ENCODE peak calls at places on chromosomes 3 and 15, in nine cellular contexts. T, L, S, C, K, P, Y, G and H are unnamed samples.

GRCh38 chr3:115885621-115886020 is 262.3 kb downstream of the GAP43 start:
- DNase-seq in S (no peak), L (no peak), Y (no peak), C (no peak), K (peak), P (no peak), G (no peak), T (no peak), H (no peak)

GRCh38 chr3:130340766-130341165 is 4.7 kb upstream of the COL6A5 start:
- DNase-seq in Y (no peak), T (no peak), S (no peak), K (no peak), C (no peak), G (no peak), L (no peak), P (no peak), H (no peak)

GRCh38 chr3:112027839-112028238 is 6.7 kb upstream of the TMPRSS7 start:
- DNase-seq in L (no peak), P (no peak), C (no peak), G (no peak), S (no peak), Y (no peak), T (no peak), K (no peak), H (no peak)

GRCh38 chr15:51799908-51800252 is 29.6 kb upstream of the TMOD3 start:
- DNase-seq in L (no peak), K (no peak), T (no peak), C (no peak), S (no peak), G (no peak), P (no peak), Y (no peak), H (no peak)

GRCh38 chr3:52277071-52277964 is 1.1 kb downstream of the WDR82 start:
- DNase-seq in S (no peak), T (peak), Y (peak), C (peak), P (peak), K (peak), L (peak), G (peak), H (peak)

GRCh38 chr3:177102526-177102925 is 94.8 kb downstream of the TBL1XR1 start:
- DNase-seq in K (no peak), G (no peak), S (no peak), L (no peak), T (peak), C (no peak), P (no peak), Y (no peak), H (no peak)

GRCh38 chr15:68277131-68277604 is 377 bp upstream of the FEM1B start:
- DNase-seq in P (peak), S (no peak), Y (no peak), L (no peak), T (no peak), K (no peak), C (no peak), G (peak), H (no peak)

GRCh38 chr15:62737551-62737950 is 305.0 kb upstream of the TPM1 start:
- DNase-seq in Y (no peak), L (no peak), C (no peak), P (no peak), T (no peak), S (no peak), K (no peak), G (no peak), H (no peak)

GRCh38 chr15:84681822-84682221 is 23.8 kb upstream of the NMB start:
- DNase-seq in L (peak), Y (no peak), G (no peak), K (peak), S (no peak), T (no peak), C (no peak), P (no peak), H (no peak)

GRCh38 chr15:70245932-70246622 is 148.4 kb upstream of the TLE3 start:
- DNase-seq in T (no peak), P (no peak), L (no peak), Y (no peak), C (peak), G (no peak), S (no peak), K (peak), H (no peak)

GRCh38 chr3:34583451-34583850 is 785.0 kb downstream of the PDCD6IP start:
- DNase-seq in G (no peak), Y (no peak), S (no peak), P (no peak), T (no peak), L (no peak), K (no peak), C (no peak), H (no peak)

GRCh38 chr3:177835008-177835407 is 637.7 kb upstream of the TBL1XR1 start:
- DNase-seq in L (no peak), G (no peak), Y (no peak), K (peak), S (peak), C (peak), T (peak), P (peak), H (no peak)

GRCh38 chr3:8472549-8472948 is 29.1 kb upstream of the LMCD1 start:
- DNase-seq in P (no peak), G (no peak), K (no peak), L (no peak), C (no peak), Y (no peak), T (no peak), S (no peak), H (no peak)

GRCh38 chr15:75422554-75422953 is 28.9 kb downstream of the SIN3A start:
- DNase-seq in K (no peak), G (no peak), P (no peak), L (no peak), Y (no peak), T (no peak), C (no peak), S (no peak), H (no peak)

GRCh38 chr3:106249159-106249558 is 380.3 kb upstream of the CBLB start:
- DNase-seq in C (no peak), S (no peak), P (no peak), T (no peak), Y (no peak), L (no peak), G (no peak), K (no peak), H (no peak)

GRCh38 chr15:65346856-65347598 is 30.8 kb downstream of the IGDCC3 start:
- DNase-seq in L (no peak), C (no peak), K (no peak), Y (no peak), P (no peak), T (peak), G (no peak), S (no peak), H (no peak)

GRCh38 chr15:83845230-83845629 is 191.3 kb downstream of the ADAMTSL3 start:
- DNase-seq in T (no peak), G (no peak), L (no peak), Y (no peak), S (peak), C (no peak), K (peak), P (no peak), H (no peak)

GRCh38 chr15:52397118-52397517 is 101.5 kb upstream of the MYO5C start:
- DNase-seq in T (no peak), Y (no peak), K (no peak), L (no peak), C (no peak), G (no peak), S (no peak), P (no peak), H (no peak)

GRCh38 chr3:114660124-114660523 is 366.3 kb downstream of the TIGIT start:
- DNase-seq in T (no peak), S (peak), C (no peak), G (no peak), P (no peak), K (peak), L (no peak), Y (no peak), H (no peak)

GRCh38 chr15:77507911-77508310 is 87.2 kb downstream of the HMG20A start:
- DNase-seq in T (peak), C (peak), K (peak), P (no peak), L (no peak), Y (peak), S (no peak), G (peak), H (no peak)

GRCh38 chr3:42746455-42747450 is 26.3 kb downstream of the CCDC13 start:
- DNase-seq in Y (peak), S (peak), L (no peak), G (peak), T (peak), K (no peak), P (peak), C (no peak), H (no peak)

GRCh38 chr3:171396048-171396447 is 64.2 kb downstream of the TNIK start:
- DNase-seq in G (no peak), T (no peak), S (no peak), C (no peak), L (no peak), K (peak), P (no peak), Y (no peak), H (no peak)

GRCh38 chr15:74449643-74450205 is 11.2 kb downstream of the UBL7 start:
- DNase-seq in Y (no peak), C (no peak), T (no peak), P (no peak), S (no peak), G (no peak), L (no peak), K (no peak), H (no peak)

GRCh38 chr3:133451309-133451708 is 51.5 kb downstream of the BFSP2 start:
- DNase-seq in C (no peak), Y (no peak), P (no peak), S (no peak), L (no peak), G (no peak), K (no peak), T (no peak), H (no peak)

GRCh38 chr3:36380171-36381031 is at the start of gene STAC:
- DNase-seq in K (peak), S (no peak), G (no peak), C (peak), Y (no peak), L (no peak), T (peak), P (peak), H (no peak)

GRCh38 chr3:8996216-8996615 is 32.9 kb upstream of the RAD18 start:
- DNase-seq in P (no peak), S (no peak), K (no peak), G (no peak), L (no peak), Y (no peak), T (no peak), C (no peak), H (no peak)

GRCh38 chr3:58260733-58261132 is 23.1 kb downstream of the ABHD6 start:
- DNase-seq in S (no peak), L (no peak), Y (no peak), T (no peak), K (no peak), C (peak), P (no peak), G (no peak), H (no peak)

GRCh38 chr15:100588638-100589242 is 13.2 kb downstream of the LINS1 start:
- DNase-seq in C (no peak), K (no peak), P (no peak), S (no peak), L (no peak), G (no peak), T (no peak), Y (no peak), H (no peak)

GRCh38 chr3:48429416-48430358 is at the start of gene PLXNB1:
- DNase-seq in T (peak), C (peak), K (peak), G (peak), P (peak), S (no peak), L (peak), Y (peak), H (peak)

GRCh38 chr15:60407406-60407805 is 9.6 kb upstream of the ANXA2 start:
- DNase-seq in L (no peak), P (no peak), Y (no peak), K (peak), T (no peak), G (no peak), C (peak), S (no peak), H (no peak)

GRCh38 chr3:5138214-5138981 is 16.3 kb downstream of the ARL8B start:
- DNase-seq in C (no peak), L (no peak), T (no peak), S (no peak), P (no peak), K (no peak), G (no peak), Y (no peak), H (no peak)

GRCh38 chr15:101372149-101372577 is 77.1 kb upstream of the SNRPA1 start:
- DNase-seq in Y (no peak), P (no peak), C (no peak), G (no peak), T (no peak), S (peak), L (no peak), K (no peak), H (no peak)

GRCh38 chr15:66883322-66883911 is 181.4 kb downstream of the SMAD6 start:
- DNase-seq in G (peak), S (peak), K (peak), C (peak), P (no peak), Y (peak), L (no peak), T (peak), H (no peak)

GRCh38 chr15:72844067-72844466 is 60.5 kb upstream of the ADPGK start:
- DNase-seq in T (no peak), Y (no peak), L (no peak), G (no peak), K (no peak), P (no peak), C (no peak), S (no peak), H (no peak)

GRCh38 chr15:32107477-32108080 is 77.3 kb downstream of the CHRNA7 start:
- DNase-seq in G (no peak), K (no peak), T (peak), C (no peak), Y (no peak), P (no peak), L (no peak), S (no peak), H (no peak)

GRCh38 chr3:102483556-102483955 is 48.7 kb downstream of the ZPLD1 start:
- DNase-seq in L (no peak), P (no peak), G (no peak), C (no peak), Y (no peak), T (no peak), K (no peak), S (no peak), H (no peak)

GRCh38 chr3:38095687-38096483 is 41.0 kb downstream of the ACAA1 start:
- DNase-seq in S (no peak), L (no peak), Y (no peak), C (no peak), K (no peak), T (no peak), P (no peak), G (no peak), H (no peak)